ENCODE peak calls at places on chromosomes 12 and 14, in six cellular contexts. O is SJSA1; H is CD8-positive, alpha-beta T cell; U is heart left ventricle; Y is mucosa of descending colon; J is lower lobe of right lung. T is an unnamed sample.

GRCh38 chr12:22525426-22525825 is 18.9 kb downstream of the C2CD5 start:
- DNase-seq in J (no peak), Y (no peak), H (no peak), U (no peak), O (no peak), T (no peak)

GRCh38 chr12:3103806-3104205 is 26.6 kb downstream of the TSPAN9 start:
- DNase-seq in H (no peak), Y (no peak), U (no peak), O (no peak), J (no peak), T (no peak)

GRCh38 chr14:33979613-33980276 is 28.9 kb upstream of the EGLN3 start:
- DNase-seq in Y (no peak), U (no peak), J (no peak), O (no peak), H (no peak), T (no peak)

GRCh38 chr12:114166360-114166759 is 200.2 kb upstream of the RBM19 start:
- DNase-seq in H (no peak), Y (no peak), J (no peak), U (peak; percentile 38), O (peak; percentile 3), T (peak; percentile 25)

GRCh38 chr12:3003593-3003992 is 44.4 kb downstream of the TEAD4 start:
- DNase-seq in O (no peak), J (no peak), U (no peak), H (no peak), Y (no peak), T (peak; percentile 93)

GRCh38 chr12:47078733-47079364 is 572 bp upstream of the PCED1B start:
- DNase-seq in U (peak; percentile 25), O (peak; percentile 42), Y (peak; percentile 41), H (peak; percentile 77), J (peak; percentile 62), T (peak; percentile 34)

GRCh38 chr12:78121969-78122610 is 291.4 kb downstream of the NAV3 start:
- DNase-seq in U (no peak), Y (no peak), H (no peak), J (no peak), O (no peak), T (no peak)

GRCh38 chr12:79678306-79678705 is 12.5 kb downstream of the PAWR start:
- DNase-seq in J (no peak), H (no peak), O (no peak), Y (no peak), U (no peak), T (no peak)

GRCh38 chr12:127273621-127274020 is 993.3 kb upstream of the TMEM132C start:
- DNase-seq in J (no peak), O (no peak), Y (no peak), H (no peak), U (no peak), T (no peak)

GRCh38 chr12:44159870-44160269 is 324.0 kb downstream of the TMEM117 start:
- DNase-seq in U (no peak), O (no peak), H (no peak), J (no peak), Y (no peak), T (no peak)

GRCh38 chr14:105426416-105427130 is 6.9 kb downstream of the MTA1 start:
- DNase-seq in J (no peak), Y (no peak), H (no peak), U (no peak), O (no peak), T (no peak)
- H3K36me3 ChIP-seq in J (no peaks in the 10 kb centered on the region), Y (no peaks in the 10 kb centered on the region), H (no peaks in the 10 kb centered on the region), U (no peaks in the 10 kb centered on the region), O (peaks cover 14% of the 10 kb centered on the region), T (no peaks in the 10 kb centered on the region)

GRCh38 chr12:109900752-109901580 is 892 bp downstream of the TCHP start:
- DNase-seq in J (no peak), Y (no peak), H (no peak), O (peak; percentile 29), U (no peak), T (no peak)

GRCh38 chr12:109910254-109910968 is 10.3 kb downstream of the TCHP start:
- DNase-seq in H (no peak), O (no peak), U (no peak), Y (no peak), J (peak; percentile 11), T (no peak)

GRCh38 chr12:109902866-109903265 is 2.8 kb downstream of the TCHP start:
- DNase-seq in U (no peak), H (no peak), O (no peak), J (no peak), Y (no peak), T (no peak)

GRCh38 chr12:109899783-109900751 is at the start of gene TCHP:
- DNase-seq in O (peak; percentile 81), Y (peak; percentile 88), H (peak; percentile 83), U (peak; percentile 89), J (peak; percentile 91), T (peak; percentile 92)

DNA sequence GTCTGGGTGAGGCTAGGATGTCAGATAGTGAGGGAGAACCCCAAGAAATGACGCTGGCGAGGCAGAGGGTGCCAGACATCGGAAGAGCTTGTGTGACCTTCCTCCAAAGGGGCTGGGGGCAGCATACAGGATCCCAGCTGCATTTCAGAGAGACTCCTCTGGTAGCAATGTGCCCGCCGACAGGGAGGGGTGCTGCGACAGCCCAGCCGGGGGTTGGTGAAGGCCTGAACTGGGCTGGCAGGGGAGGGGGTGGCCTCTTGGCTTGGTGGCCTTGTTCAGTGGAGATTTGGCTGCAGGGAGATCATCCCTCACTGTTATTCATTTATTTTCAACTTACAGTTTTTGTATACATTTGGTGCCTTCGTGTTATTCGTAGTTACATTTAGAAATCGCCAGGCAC is 5.2 kb downstream of the TCHP start:
- DNase-seq in H (no peak), O (no peak), Y (no peak), J (no peak), U (no peak), T (no peak)
- H3K36me3 ChIP-seq in H (peaks cover 48% of the 10 kb centered on the region), O (peaks cover 90% of the 10 kb centered on the region), Y (peaks cover 10% of the 10 kb centered on the region), J (peaks cover 75% of the 10 kb centered on the region), U (peaks cover 27% of the 10 kb centered on the region), T (peaks cover 7% of the 10 kb centered on the region)

GRCh38 chr12:25107920-25108319 is 87.0 kb downstream of the DNAI7 start:
- DNase-seq in O (no peak), H (no peak), U (no peak), J (no peak), Y (no peak), T (no peak)
- H3K36me3 ChIP-seq in O (no peaks in the 10 kb centered on the region), H (peaks cover 16% of the 10 kb centered on the region), U (no peaks in the 10 kb centered on the region), J (peaks cover 16% of the 10 kb centered on the region), Y (no peaks in the 10 kb centered on the region), T (peaks cover 11% of the 10 kb centered on the region)

DNA sequence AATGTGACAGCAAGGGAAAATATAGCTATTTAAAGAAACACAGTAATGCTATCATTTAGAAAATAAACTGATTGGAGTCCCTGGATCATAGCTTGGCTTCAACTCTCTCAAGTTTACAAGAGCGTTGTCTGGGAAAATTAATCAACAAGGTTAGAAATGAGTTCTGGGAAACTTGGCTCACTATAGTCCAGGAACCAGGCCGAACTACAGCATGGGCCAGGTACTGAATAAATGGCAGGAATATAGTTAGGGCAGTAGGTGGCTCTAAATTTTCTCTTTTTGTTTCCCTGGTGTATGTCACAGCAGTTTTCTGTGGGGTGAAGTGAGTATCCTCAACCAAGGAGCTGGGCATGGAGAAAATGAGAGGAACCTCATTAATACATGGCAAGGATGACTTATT is 72.4 kb downstream of the PLBD1 start:
- DNase-seq in O (no peak), Y (no peak), U (no peak), J (no peak), H (no peak), T (no peak)
- H3K36me3 ChIP-seq in O (peaks cover 10% of the 10 kb centered on the region), Y (no peaks in the 10 kb centered on the region), U (peaks cover 39% of the 10 kb centered on the region), J (peaks cover 87% of the 10 kb centered on the region), H (peaks cover 43% of the 10 kb centered on the region), T (peaks cover 19% of the 10 kb centered on the region)

DNA sequence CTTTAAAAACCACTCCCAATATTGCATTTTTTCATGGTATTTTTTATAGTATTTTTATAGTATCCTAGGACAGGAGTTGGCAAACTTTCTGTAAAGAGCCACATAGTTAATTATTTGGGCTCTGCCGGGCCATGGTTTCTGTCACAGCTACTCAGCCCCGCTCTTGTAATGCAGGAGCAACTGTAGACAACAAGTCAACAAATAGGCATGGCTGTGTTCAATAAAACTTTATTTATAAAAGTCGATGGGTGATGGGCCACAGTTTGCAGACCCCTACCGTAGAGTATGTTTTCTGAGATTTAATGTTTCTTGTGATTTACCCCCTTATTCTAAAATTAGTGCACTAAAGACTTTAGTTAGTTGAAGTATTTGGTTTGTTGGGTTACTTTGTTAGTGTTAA is 25.5 kb downstream of the MDM2 start:
- DNase-seq in H (no peak), O (no peak), Y (no peak), U (no peak), J (no peak), T (no peak)
- H3K36me3 ChIP-seq in H (peaks cover 29% of the 10 kb centered on the region), O (peaks cover 95% of the 10 kb centered on the region), Y (no peaks in the 10 kb centered on the region), U (peaks cover 25% of the 10 kb centered on the region), J (peaks cover 94% of the 10 kb centered on the region), T (peaks cover 37% of the 10 kb centered on the region)